ENCODE peak calls at places on chromosomes 2 and 18, in four cellular contexts. F, T, V and O are unnamed samples. For H3F3A, the result is how much of the 10 kb centered on the place peaks cover.

GRCh38 chr18:49597556-49597955 is 35.7 kb downstream of the LIPG start:
- DNase-seq in F (no peak), T (no peak), V (no peak), O (no peak)

GRCh38 chr18:56321470-56321869 is 316.9 kb downstream of the TXNL1 start:
- DNase-seq in T (no peak), F (no peak), V (no peak), O (no peak)

GRCh38 chr18:36372902-36373301 is 75.4 kb downstream of the FHOD3 start:
- DNase-seq in V (peak), T (no peak), F (peak), O (no peak)

GRCh38 chr18:48850891-48851302 is 99.9 kb downstream of the SMAD7 start:
- DNase-seq in V (no peak), F (no peak), T (no peak), O (no peak)

GRCh38 chr2:27308359-27308875 is at the start of gene UCN:
- DNase-seq in T (peak), V (peak), F (no peak), O (peak)

GRCh38 chr2:186365406-186365805 is 120.7 kb upstream of the ZC3H15 start:
- DNase-seq in V (no peak), T (no peak), F (no peak), O (no peak)

GRCh38 chr2:172438064-172438421 is 10.7 kb downstream of the ITGA6 start:
- DNase-seq in F (peak), V (peak), T (no peak), O (no peak)

GRCh38 chr2:12819098-12819465 is 102.3 kb downstream of the TRIB2 start:
- DNase-seq in V (peak), F (peak), T (no peak), O (peak)

GRCh38 chr2:237171396-237171795 is 85.7 kb downstream of the COPS8 start:
- DNase-seq in V (peak), T (no peak), F (peak), O (peak)

GRCh38 chr2:196954001-196954400 is 27.5 kb upstream of the PGAP1 start:
- DNase-seq in F (no peak), T (no peak), V (no peak), O (peak)

GRCh38 chr2:9629222-9630000 is 1.4 kb downstream of the YWHAQ start:
- DNase-seq in V (peak), F (peak), T (peak), O (no peak)

GRCh38 chr2:227765788-227766187 is 20.1 kb downstream of the SCYGR8 start:
- DNase-seq in V (no peak), T (no peak), F (no peak), O (no peak)

GRCh38 chr2:11703700-11704099 is 33.7 kb upstream of the NTSR2 start:
- DNase-seq in T (no peak), V (peak), F (peak), O (no peak)

GRCh38 chr2:53994735-53995538 is 24.1 kb upstream of the PSME4 start:
- DNase-seq in T (no peak), F (no peak), V (no peak), O (no peak)

GRCh38 chr2:117980783-117981676 is 32.8 kb downstream of the CCDC93 start:
- DNase-seq in F (peak), V (peak), T (no peak), O (no peak)

GRCh38 chr18:63523660-63524059 is 18.5 kb upstream of the SERPINB12 start:
- DNase-seq in T (no peak), V (peak), F (no peak), O (peak)

GRCh38 chr2:241153616-241154015 is 3.3 kb downstream of the PPP1R7 start:
- DNase-seq in T (no peak), F (no peak), V (peak), O (no peak)

GRCh38 chr18:27695509-27695908 is 481.4 kb downstream of the CDH2 start:
- DNase-seq in F (peak), V (no peak), T (no peak), O (no peak)

GRCh38 chr2:237223208-237223861 is 137.6 kb downstream of the COPS8 start:
- DNase-seq in V (peak), F (peak), T (no peak), O (no peak)

GRCh38 chr2:238988752-238989151 is 140.9 kb downstream of the TWIST2 start:
- DNase-seq in T (no peak), V (no peak), F (no peak), O (no peak)

GRCh38 chr2:29751390-29751789 is 170.0 kb downstream of the ALK start:
- DNase-seq in F (no peak), V (no peak), T (no peak), O (no peak)

GRCh38 chr18:23194150-23194968 is 59.1 kb downstream of the CABLES1 start:
- DNase-seq in V (peak), T (no peak), F (no peak), O (no peak)

GRCh38 chr2:7513834-7514233 is 596.6 kb downstream of the RNF144A start:
- DNase-seq in F (no peak), T (no peak), V (no peak), O (no peak)

GRCh38 chr2:237885931-237886701 is 26.7 kb downstream of the RAMP1 start:
- DNase-seq in F (no peak), V (no peak), T (no peak), O (no peak)

GRCh38 chr18:37243756-37244155 is 321.8 kb downstream of the CELF4 start:
- DNase-seq in T (peak), V (no peak), F (no peak), O (peak)

GRCh38 chr18:54805571-54806334 is 22.5 kb upstream of the RAB27B start:
- DNase-seq in T (no peak), V (peak), F (peak), O (no peak)

GRCh38 chr2:30306522-30306921 is 75.2 kb downstream of the LBH start:
- DNase-seq in V (peak), F (peak), T (no peak), O (no peak)

GRCh38 chr2:16649353-16650286 is 16.0 kb downstream of the CYRIA start:
- DNase-seq in V (no peak), F (no peak), T (no peak), O (no peak)

GRCh38 chr2:96920801-96921560 is 51.1 kb upstream of the SEMA4C start:
- DNase-seq in F (no peak), V (no peak), T (no peak), O (no peak)

GRCh38 chr2:131085646-131086045 is 7.6 kb downstream of the FAM168B start:
- DNase-seq in F (no peak), V (peak), T (no peak), O (no peak)

GRCh38 chr18:12930908-12931307 is 16.9 kb upstream of the SEH1L start:
- DNase-seq in T (no peak), V (no peak), F (no peak), O (no peak)

GRCh38 chr2:176088048-176088936 is 4.2 kb upstream of the HOXD13 start:
- DNase-seq in F (peak), V (peak), T (peak), O (peak)

GRCh38 chr2:237864940-237865622 is 5.7 kb downstream of the RAMP1 start:
- DNase-seq in V (peak), T (no peak), F (peak), O (no peak)

GRCh38 chr18:79644006-79644665 is 35.5 kb upstream of the CTDP1 start:
- DNase-seq in V (peak), T (peak), F (peak), O (peak)

GRCh38 chr2:33204945-33205344 is 258.2 kb downstream of the LTBP1 start:
- DNase-seq in V (no peak), F (no peak), T (no peak), O (no peak)
- H3F3A ChIP-seq in V (under half), F (under half), T (under half), O (under half)

DNA sequence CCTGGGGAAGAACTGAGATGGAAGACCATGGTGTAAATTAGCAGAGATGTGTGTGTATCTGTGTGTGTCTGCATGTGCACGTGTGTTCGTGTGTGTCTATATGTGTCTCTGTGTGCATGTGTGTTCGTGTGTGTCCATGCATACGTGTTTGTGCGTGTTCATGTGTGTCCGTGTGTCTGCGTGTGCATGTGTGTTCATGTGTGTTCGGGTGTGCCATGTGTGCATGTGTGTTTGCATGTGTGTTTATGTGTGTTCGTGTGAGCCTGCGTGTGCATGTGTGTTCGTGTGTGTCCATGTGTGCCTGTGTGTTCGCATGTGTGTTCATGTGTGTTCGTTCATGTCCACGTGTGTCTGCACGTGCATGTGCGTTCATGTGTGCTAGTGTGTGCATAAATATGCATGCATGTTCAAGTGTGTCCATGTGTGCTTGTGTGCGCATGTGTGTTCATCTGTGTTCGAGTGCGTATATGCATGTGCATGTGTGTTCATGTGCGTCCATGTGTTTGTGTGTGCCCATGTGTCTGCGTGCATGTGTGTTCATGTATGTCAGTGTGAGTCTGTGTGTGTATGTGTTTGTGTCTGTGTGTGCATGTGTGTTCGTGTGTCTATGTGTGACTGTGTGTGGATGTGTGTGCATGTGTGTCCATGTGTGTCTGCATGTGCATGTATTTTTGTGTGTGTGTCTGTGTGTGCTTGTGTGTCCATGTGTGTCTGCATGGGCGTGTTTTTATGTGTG is 3.1 kb downstream of the NEU2 start:
- DNase-seq in V (no peak), T (no peak), F (no peak), O (no peak)
- H3F3A ChIP-seq in V (under half), T (under half), F (under half), O (under half)

GRCh38 chr2:100196786-100197494 is 54.5 kb upstream of the AFF3 start:
- DNase-seq in F (no peak), V (peak), T (no peak), O (no peak)

GRCh38 chr2:100198461-100199230 is 56.3 kb upstream of the AFF3 start:
- DNase-seq in T (no peak), F (peak), V (no peak), O (no peak)

GRCh38 chr2:100200985-100201384 is 58.6 kb upstream of the AFF3 start:
- DNase-seq in T (no peak), F (peak), V (peak), O (no peak)

GRCh38 chr2:100197643-100198153 is 55.3 kb upstream of the AFF3 start:
- DNase-seq in F (no peak), T (peak), V (peak), O (peak)

GRCh38 chr2:100199421-100199820 is 57.0 kb upstream of the AFF3 start:
- DNase-seq in F (no peak), V (no peak), T (no peak), O (no peak)
- H3F3A ChIP-seq in F (under half), V (under half), T (under half), O (under half)

GRCh38 chr2:19356545-19357382 is 1.7 kb downstream of the OSR1 start:
- DNase-seq in V (peak), T (peak), F (no peak), O (peak)
- H3F3A ChIP-seq in V (under half), T (under half), F (under half), O (under half)

GRCh38 chr18:66582151-66582550 is 21.7 kb downstream of the CDH19 start:
- DNase-seq in T (no peak), F (no peak), V (no peak), O (no peak)

GRCh38 chr18:66587430-66587829 is 16.5 kb downstream of the CDH19 start:
- DNase-seq in F (peak), T (no peak), V (no peak), O (no peak)
- H3F3A ChIP-seq in F (under half), T (under half), V (under half), O (under half)

GRCh38 chr18:70047931-70048603 is 100.4 kb upstream of the CD226 start:
- DNase-seq in F (peak), T (no peak), V (peak), O (no peak)

GRCh38 chr18:70046796-70047195 is 99.1 kb upstream of the CD226 start:
- DNase-seq in T (no peak), V (peak), F (no peak), O (no peak)

GRCh38 chr18:70044626-70045025 is 97.0 kb upstream of the CD226 start:
- DNase-seq in F (peak), T (no peak), V (peak), O (no peak)

GRCh38 chr18:70041459-70042020 is 93.9 kb upstream of the CD226 start:
- DNase-seq in F (no peak), V (no peak), T (no peak), O (no peak)

GRCh38 chr18:70046207-70046606 is 98.5 kb upstream of the CD226 start:
- DNase-seq in F (no peak), V (peak), T (no peak), O (no peak)
- H3F3A ChIP-seq in F (under half), V (half or more), T (under half), O (under half)

GRCh38 chr2:189281151-189281550 is 101.6 kb upstream of the COL5A2 start:
- DNase-seq in T (no peak), V (no peak), F (no peak), O (no peak)

GRCh38 chr2:189285351-189285750 is 105.8 kb upstream of the COL5A2 start:
- DNase-seq in F (no peak), V (peak), T (no peak), O (no peak)

GRCh38 chr2:189287982-189288494 is 108.5 kb upstream of the COL5A2 start:
- DNase-seq in F (peak), T (peak), V (peak), O (peak)

GRCh38 chr2:189287363-189287762 is 107.8 kb upstream of the COL5A2 start:
- DNase-seq in F (no peak), T (no peak), V (no peak), O (no peak)

GRCh38 chr2:189285962-189286648 is 106.5 kb upstream of the COL5A2 start:
- DNase-seq in F (peak), V (peak), T (no peak), O (no peak)
- H3F3A ChIP-seq in F (under half), V (under half), T (under half), O (under half)

DNA sequence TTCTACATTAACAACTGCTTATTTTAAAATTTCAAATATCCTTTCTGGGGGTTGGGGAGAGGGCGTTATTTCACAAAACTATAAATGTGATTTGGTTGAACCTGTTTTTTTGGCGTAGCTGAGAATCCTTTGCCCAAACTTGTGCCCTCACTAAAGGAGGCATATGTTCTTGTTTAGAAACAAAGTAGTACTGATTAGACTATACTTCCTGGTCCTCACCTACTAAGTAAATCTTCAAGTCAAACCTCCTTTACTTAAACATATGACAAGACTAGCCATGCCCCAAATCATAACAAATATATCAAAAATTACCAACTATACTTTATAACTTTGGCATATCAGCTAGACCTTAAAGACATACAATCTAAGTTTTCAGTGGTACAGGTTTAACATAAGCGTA is 5.8 kb downstream of the EIF2AK3 start:
- DNase-seq in V (no peak), T (no peak), F (no peak), O (no peak)
- H3F3A ChIP-seq in V (under half), T (under half), F (under half), O (under half)

GRCh38 chr2:88757025-88757424 is 65.6 kb downstream of the RPIA start:
- DNase-seq in F (no peak), T (no peak), V (no peak), O (no peak)
- H3F3A ChIP-seq in F (under half), T (under half), V (under half), O (under half)

GRCh38 chr2:216052420-216052819 is 29.2 kb downstream of the PECR start:
- DNase-seq in F (no peak), T (no peak), V (no peak), O (no peak)
- H3F3A ChIP-seq in F (under half), T (under half), V (under half), O (under half)